ENCODE peak calls at places on chromosome 12, in four cellular contexts. S is psoas muscle, R is dorsolateral prefrontal cortex, T is K562. D is an unnamed sample.

GRCh38 chr12:20142956-20143355 is 225.4 kb upstream of the PDE3A start:
- DNase-seq in S (no peak), R (no peak), T (no peak), D (no peak)

GRCh38 chr12:674272-674781 is 11.1 kb upstream of the NINJ2 start:
- DNase-seq in S (no peak), R (no peak), T (peak), D (peak)

GRCh38 chr12:5716221-5716620 is 228.8 kb downstream of the ANO2 start:
- DNase-seq in S (no peak), R (no peak), T (no peak), D (no peak)

GRCh38 chr12:39236994-39237393 is 205.9 kb downstream of the KIF21A start:
- DNase-seq in S (no peak), R (no peak), T (no peak), D (no peak)

GRCh38 chr12:122980192-122981035 is at the start of gene ARL6IP4:
- DNase-seq in S (peak), R (peak), T (peak), D (peak)

GRCh38 chr12:112121780-112122565 is 3.4 kb upstream of the TRAFD1 start:
- DNase-seq in S (peak), R (peak), T (no peak), D (no peak)

GRCh38 chr12:26740991-26741390 is 92.0 kb downstream of the ITPR2 start:
- DNase-seq in S (no peak), R (no peak), T (no peak), D (no peak)

GRCh38 chr12:128654462-128654861 is 169.3 kb downstream of the SLC15A4 start:
- DNase-seq in S (no peak), R (no peak), T (no peak), D (no peak)

GRCh38 chr12:52062167-52063080 is 7.4 kb upstream of the ATG101 start:
- DNase-seq in S (no peak), R (no peak), T (no peak), D (peak)

GRCh38 chr12:52953181-52953841 is 4.4 kb downstream of the KRT18 start:
- DNase-seq in S (no peak), R (no peak), T (no peak), D (no peak)

GRCh38 chr12:7460375-7461259 is 16.7 kb upstream of the CD163L1 start:
- DNase-seq in S (no peak), R (peak), T (peak), D (peak)

GRCh38 chr12:55718650-55719275 is 1.4 kb upstream of the RDH5 start:
- DNase-seq in S (peak), R (no peak), T (no peak), D (no peak)

GRCh38 chr12:21607701-21608100 is 3.1 kb upstream of the GYS2 start:
- DNase-seq in S (no peak), R (no peak), T (no peak), D (no peak)

GRCh38 chr12:126051611-126052107 is 986.4 kb downstream of the AACS start:
- DNase-seq in S (no peak), R (no peak), T (no peak), D (no peak)

GRCh38 chr12:4011597-4011996 is 138.4 kb upstream of the PARP11 start:
- DNase-seq in S (no peak), R (no peak), T (no peak), D (no peak)

GRCh38 chr12:65656156-65656885 is 168.0 kb upstream of the HMGA2 start:
- DNase-seq in S (no peak), R (no peak), T (no peak), D (no peak)

GRCh38 chr12:110370732-110371141 is 32.8 kb downstream of the ANAPC7 start:
- DNase-seq in S (no peak), R (no peak), T (no peak), D (no peak)

GRCh38 chr12:64061868-64062375 is 160.2 kb downstream of the KICS2 start:
- DNase-seq in S (no peak), R (no peak), T (no peak), D (no peak)

GRCh38 chr12:106118-106561 is 39.6 kb downstream of the IQSEC3 start:
- DNase-seq in S (no peak), R (no peak), T (no peak), D (no peak)

GRCh38 chr12:25958254-25959068 is at the start of gene RASSF8:
- DNase-seq in S (peak), R (peak), T (peak), D (peak)

GRCh38 chr12:109113661-109114321 is 2.6 kb upstream of the ACACB start:
- DNase-seq in S (no peak), R (no peak), T (no peak), D (no peak)

GRCh38 chr12:130132831-130133635 is 29.2 kb upstream of the FZD10 start:
- DNase-seq in S (no peak), R (no peak), T (no peak), D (no peak)

GRCh38 chr12:47686645-47687240 is 19.1 kb downstream of the RPAP3 start:
- DNase-seq in S (no peak), R (peak), T (peak), D (peak)

GRCh38 chr12:70830221-70831061 is 90.1 kb downstream of the PTPRR start:
- DNase-seq in S (no peak), R (no peak), T (no peak), D (no peak)

GRCh38 chr12:4037747-4038312 is 164.6 kb upstream of the PARP11 start:
- DNase-seq in S (no peak), R (peak), T (peak), D (peak)

GRCh38 chr12:50523772-50524171 is 19.0 kb downstream of the DIP2B start:
- DNase-seq in S (no peak), R (no peak), T (no peak), D (no peak)

GRCh38 chr12:108169671-108170070 is 40.6 kb downstream of the WSCD2 start:
- DNase-seq in S (no peak), R (no peak), T (no peak), D (no peak)

GRCh38 chr12:12506541-12506940 is 56.1 kb downstream of the DUSP16 start:
- DNase-seq in S (no peak), R (no peak), T (no peak), D (no peak)

GRCh38 chr12:98594050-98594853 is 766 bp downstream of the SLC25A3 start:
- DNase-seq in S (peak), R (peak), T (no peak), D (peak)

GRCh38 chr12:99680276-99680675 is 32.7 kb downstream of the GARIN6 start:
- DNase-seq in S (no peak), R (no peak), T (no peak), D (no peak)